ENCODE peak calls at places on chromosomes 1 and 21, in seven cellular contexts. One of them, this sample, is unnamed.

GRCh38 chr1:163439506-163439905 is 117.8 kb downstream of the NUF2 start:
- DNase-seq in AG04450: no peak
- DNase-seq in stimulated activated CD8-positive, alpha-beta memory T cell treated with anti-CD3 and anti-CD28 coated beads, Interleukin-4, amount 100 ng/mL, for 4 hours: no peak
- DNase-seq in neuronal stem cell: no peak
- DNase-seq in MV-4-11: peak; percentile 8
- DNase-seq in mesothelial cell of epicardium: no peak
- DNase-seq in KBM-7: no peak
- DNase-seq in this sample: no peak

GRCh38 chr1:36285450-36286101 is 20.6 kb upstream of the SH3D21 start:
- DNase-seq in AG04450: peak; percentile 81
- DNase-seq in stimulated activated CD8-positive, alpha-beta memory T cell treated with anti-CD3 and anti-CD28 coated beads, Interleukin-4, amount 100 ng/mL, for 4 hours: no peak
- DNase-seq in neuronal stem cell: peak; percentile 79
- DNase-seq in MV-4-11: peak; percentile 77
- DNase-seq in mesothelial cell of epicardium: peak; percentile 46
- DNase-seq in KBM-7: peak; percentile 79
- DNase-seq in this sample: peak; percentile 56

GRCh38 chr1:91755176-91755575 is 130.8 kb downstream of the TGFBR3 start:
- DNase-seq in AG04450: no peak
- DNase-seq in stimulated activated CD8-positive, alpha-beta memory T cell treated with anti-CD3 and anti-CD28 coated beads, Interleukin-4, amount 100 ng/mL, for 4 hours: no peak
- DNase-seq in neuronal stem cell: no peak
- DNase-seq in MV-4-11: no peak
- DNase-seq in mesothelial cell of epicardium: no peak
- DNase-seq in KBM-7: no peak
- DNase-seq in this sample: no peak

GRCh38 chr21:34886554-34887385 is 162.3 kb downstream of the RUNX1 start:
- DNase-seq in AG04450: no peak
- DNase-seq in stimulated activated CD8-positive, alpha-beta memory T cell treated with anti-CD3 and anti-CD28 coated beads, Interleukin-4, amount 100 ng/mL, for 4 hours: no peak
- DNase-seq in neuronal stem cell: no peak
- DNase-seq in MV-4-11: no peak
- DNase-seq in mesothelial cell of epicardium: peak; percentile 61
- DNase-seq in KBM-7: peak; percentile 40
- DNase-seq in this sample: no peak

GRCh38 chr1:80540149-80540548 is 1260.6 kb upstream of the ADGRL2 start:
- DNase-seq in AG04450: no peak
- DNase-seq in stimulated activated CD8-positive, alpha-beta memory T cell treated with anti-CD3 and anti-CD28 coated beads, Interleukin-4, amount 100 ng/mL, for 4 hours: no peak
- DNase-seq in neuronal stem cell: no peak
- DNase-seq in MV-4-11: no peak
- DNase-seq in mesothelial cell of epicardium: no peak
- DNase-seq in KBM-7: no peak
- DNase-seq in this sample: no peak

GRCh38 chr1:223030871-223031270 is 112.2 kb downstream of the TLR5 start:
- DNase-seq in AG04450: no peak
- DNase-seq in stimulated activated CD8-positive, alpha-beta memory T cell treated with anti-CD3 and anti-CD28 coated beads, Interleukin-4, amount 100 ng/mL, for 4 hours: no peak
- DNase-seq in neuronal stem cell: no peak
- DNase-seq in MV-4-11: no peak
- DNase-seq in mesothelial cell of epicardium: no peak
- DNase-seq in KBM-7: no peak
- DNase-seq in this sample: no peak

GRCh38 chr1:183699643-183700160 is 46.6 kb upstream of the APOBEC4 start:
- DNase-seq in AG04450: no peak
- DNase-seq in stimulated activated CD8-positive, alpha-beta memory T cell treated with anti-CD3 and anti-CD28 coated beads, Interleukin-4, amount 100 ng/mL, for 4 hours: no peak
- DNase-seq in neuronal stem cell: no peak
- DNase-seq in MV-4-11: no peak
- DNase-seq in mesothelial cell of epicardium: no peak
- DNase-seq in KBM-7: no peak
- DNase-seq in this sample: no peak

GRCh38 chr1:87478231-87478630 is 149.6 kb downstream of the LMO4 start:
- DNase-seq in AG04450: no peak
- DNase-seq in stimulated activated CD8-positive, alpha-beta memory T cell treated with anti-CD3 and anti-CD28 coated beads, Interleukin-4, amount 100 ng/mL, for 4 hours: no peak
- DNase-seq in neuronal stem cell: no peak
- DNase-seq in MV-4-11: no peak
- DNase-seq in mesothelial cell of epicardium: no peak
- DNase-seq in KBM-7: no peak
- DNase-seq in this sample: no peak

GRCh38 chr21:26686278-26686677 is 113.2 kb upstream of the CYYR1 start:
- DNase-seq in AG04450: no peak
- DNase-seq in stimulated activated CD8-positive, alpha-beta memory T cell treated with anti-CD3 and anti-CD28 coated beads, Interleukin-4, amount 100 ng/mL, for 4 hours: no peak
- DNase-seq in neuronal stem cell: no peak
- DNase-seq in MV-4-11: peak; percentile 36
- DNase-seq in mesothelial cell of epicardium: no peak
- DNase-seq in KBM-7: peak; percentile 37
- DNase-seq in this sample: no peak